ENCODE peak calls at places on chromosomes 5 and 9, in ten cellular contexts. B is tibial artery, R is ovary, X is hepatocyte, A is NB4, F is AG10803, M is GM23248, G is Caco-2, E is cardiac fibroblast, I is adipocyte. O is an unnamed sample.

GRCh38 chr5:139903805-139904565 is 108.4 kb downstream of the PSD2 start:
- DNase-seq in B (no peak), R (peak), X (peak), A (no peak), F (no peak), M (peak), G (no peak), E (no peak), I (peak), O (peak)

GRCh38 chr9:83967083-83967482 is 12.9 kb downstream of the HNRNPK start:
- DNase-seq in B (no peak), R (no peak), X (no peak), A (no peak), F (no peak), M (no peak), G (no peak), E (no peak), I (no peak), O (no peak)

GRCh38 chr9:104895572-104895971 is 32.4 kb downstream of the ABCA1 start:
- DNase-seq in B (no peak), R (no peak), X (no peak), A (no peak), F (peak), M (peak), G (no peak), E (peak), I (peak), O (no peak)

GRCh38 chr5:34484591-34485228 is 171.4 kb upstream of the RAI14 start:
- DNase-seq in B (no peak), R (no peak), X (no peak), A (no peak), F (no peak), M (peak), G (no peak), E (no peak), I (no peak), O (no peak)

GRCh38 chr5:151002250-151002649 is 18.1 kb upstream of the GPX3 start:
- DNase-seq in B (no peak), R (no peak), X (no peak), A (peak), F (peak), M (peak), G (no peak), E (peak), I (peak), O (peak)

GRCh38 chr5:102975457-102976182 is 144.3 kb downstream of the GIN1 start:
- DNase-seq in B (no peak), R (no peak), X (no peak), A (no peak), F (peak), M (peak), G (no peak), E (peak), I (peak), O (peak)

GRCh38 chr5:57862471-57863282 is 380.1 kb upstream of the ACTBL2 start:
- DNase-seq in B (no peak), R (no peak), X (peak), A (no peak), F (peak), M (peak), G (peak), E (peak), I (no peak), O (peak)

GRCh38 chr5:39761199-39761580 is 336.4 kb upstream of the DAB2 start:
- DNase-seq in B (no peak), R (no peak), X (no peak), A (no peak), F (no peak), M (no peak), G (no peak), E (no peak), I (no peak), O (no peak)

GRCh38 chr5:29114331-29114768 is 2076.0 kb upstream of the CDH9 start:
- DNase-seq in B (no peak), R (no peak), X (no peak), A (peak), F (no peak), M (no peak), G (no peak), E (no peak), I (no peak), O (no peak)
- H3K4me3 ChIP-seq in B (no peak), R (no peak), X (no peak), A (no peak), F (no peak), M (no peak), G (no peak), E (no peak), I (no peak), O (no peak)

GRCh38 chr9:71761938-71762353 is 6.4 kb downstream of the CEMIP2 start:
- DNase-seq in B (no peak), R (no peak), X (peak), A (no peak), F (no peak), M (no peak), G (no peak), E (no peak), I (no peak), O (no peak)

GRCh38 chr9:71764438-71764837 is 3.9 kb downstream of the CEMIP2 start:
- DNase-seq in B (no peak), R (no peak), X (no peak), A (no peak), F (no peak), M (no peak), G (no peak), E (no peak), I (no peak), O (no peak)

GRCh38 chr9:71763752-71764332 is 4.5 kb downstream of the CEMIP2 start:
- DNase-seq in B (no peak), R (no peak), X (no peak), A (no peak), F (peak), M (peak), G (no peak), E (peak), I (peak), O (no peak)

GRCh38 chr9:71760901-71761300 is 7.4 kb downstream of the CEMIP2 start:
- DNase-seq in B (no peak), R (no peak), X (no peak), A (no peak), F (no peak), M (no peak), G (no peak), E (no peak), I (no peak), O (peak)

GRCh38 chr9:71762900-71763653 is 5.2 kb downstream of the CEMIP2 start:
- DNase-seq in B (no peak), R (no peak), X (no peak), A (no peak), F (peak), M (peak), G (no peak), E (peak), I (peak), O (peak)
- H3K4me3 ChIP-seq in B (no peak), R (no peak), X (no peak), A (no peak), F (no peak), M (peak), G (no peak), E (no peak), I (peak), O (no peak)

GRCh38 chr5:181173027-181173419 is 25.6 kb downstream of the OR2V2 start:
- DNase-seq in B (peak), R (no peak), X (no peak), A (peak), F (no peak), M (no peak), G (peak), E (no peak), I (no peak), O (no peak)
- H3K4me3 ChIP-seq in B (no peak), R (no peak), X (peak), A (peak), F (no peak), M (no peak), G (peak), E (no peak), I (no peak), O (no peak)

GRCh38 chr5:850511-851006 is at the start of gene ZDHHC11:
- DNase-seq in B (peak), R (no peak), X (peak), A (no peak), F (no peak), M (no peak), G (peak), E (no peak), I (no peak), O (no peak)
- H3K4me3 ChIP-seq in B (peak), R (no peak), X (no peak), A (no peak), F (no peak), M (no peak), G (peak), E (no peak), I (no peak), O (no peak)

GRCh38 chr9:106829666-106830408 is 33.1 kb upstream of the ZNF462 start:
- DNase-seq in B (no peak), R (no peak), X (no peak), A (no peak), F (no peak), M (no peak), G (no peak), E (no peak), I (peak), O (peak)

GRCh38 chr9:106828965-106829364 is 34.0 kb upstream of the ZNF462 start:
- DNase-seq in B (no peak), R (no peak), X (no peak), A (no peak), F (no peak), M (no peak), G (no peak), E (no peak), I (no peak), O (no peak)

GRCh38 chr9:106830527-106831140 is 32.3 kb upstream of the ZNF462 start:
- DNase-seq in B (no peak), R (no peak), X (no peak), A (no peak), F (peak), M (peak), G (no peak), E (no peak), I (peak), O (peak)

GRCh38 chr9:106835840-106836239 is 27.1 kb upstream of the ZNF462 start:
- DNase-seq in B (no peak), R (no peak), X (no peak), A (no peak), F (no peak), M (no peak), G (no peak), E (no peak), I (no peak), O (no peak)

DNA sequence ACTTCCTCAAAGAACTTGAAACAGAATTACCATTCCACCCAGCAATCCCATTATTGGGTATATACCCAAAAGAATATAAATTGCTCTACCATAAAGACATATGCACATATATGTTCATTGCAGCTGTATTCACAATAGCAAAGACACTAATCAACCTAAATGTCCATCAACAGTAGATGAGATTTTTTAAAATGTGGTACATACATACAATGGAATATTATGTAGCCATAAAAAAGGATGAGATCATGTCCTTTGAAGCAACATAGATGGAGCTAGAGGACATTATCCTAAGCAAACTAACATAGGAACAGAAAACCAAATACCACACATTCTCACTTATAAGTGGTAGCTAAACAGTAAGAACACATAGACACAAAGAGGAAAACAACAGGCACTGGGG is 28.1 kb upstream of the ZNF462 start:
- DNase-seq in B (no peak), R (no peak), X (no peak), A (no peak), F (no peak), M (no peak), G (no peak), E (no peak), I (no peak), O (no peak)
- H3K4me3 ChIP-seq in B (no peak), R (no peak), X (no peak), A (no peak), F (no peak), M (no peak), G (no peak), E (no peak), I (no peak), O (no peak)

GRCh38 chr5:10567181-10567591 is 3.3 kb downstream of the ANKRD33B start:
- DNase-seq in B (no peak), R (no peak), X (no peak), A (no peak), F (no peak), M (no peak), G (no peak), E (no peak), I (no peak), O (no peak)
- H3K4me3 ChIP-seq in B (no peak), R (peak), X (no peak), A (no peak), F (peak), M (no peak), G (no peak), E (no peak), I (peak), O (no peak)

GRCh38 chr9:97558701-97559101 is 57.2 kb downstream of the TMOD1 start:
- DNase-seq in B (no peak), R (no peak), X (no peak), A (no peak), F (no peak), M (no peak), G (no peak), E (no peak), I (no peak), O (no peak)
- H3K4me3 ChIP-seq in B (no peak), R (no peak), X (no peak), A (no peak), F (no peak), M (no peak), G (no peak), E (no peak), I (no peak), O (no peak)

DNA sequence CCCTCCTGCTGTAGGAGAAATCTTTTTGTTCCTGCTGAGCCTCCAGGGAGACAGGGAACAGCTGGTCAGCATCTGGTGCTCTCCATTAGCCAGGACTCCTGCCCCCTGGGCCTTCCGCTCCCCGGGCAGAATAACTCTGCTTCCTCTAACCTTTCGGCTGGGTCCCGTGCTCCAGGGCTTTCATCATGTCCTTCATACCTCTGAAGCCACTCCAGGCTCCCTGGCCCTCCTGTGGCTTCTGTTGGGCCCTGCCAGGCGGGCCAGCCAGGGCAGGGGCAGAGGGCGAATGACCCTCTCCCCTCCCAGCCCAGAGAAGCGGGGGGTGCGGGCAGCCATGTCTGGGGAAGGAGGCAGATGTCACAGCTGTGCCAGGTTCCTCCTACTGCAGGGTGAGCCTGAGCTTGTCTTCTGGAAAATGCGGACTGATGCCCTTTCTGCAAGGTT is 81.7 kb upstream of the LMX1B start:
- DNase-seq in B (no peak), R (peak), X (no peak), A (no peak), F (peak), M (no peak), G (peak), E (peak), I (peak), O (peak)
- H3K4me3 ChIP-seq in B (no peak), R (no peak), X (no peak), A (no peak), F (no peak), M (no peak), G (no peak), E (no peak), I (no peak), O (no peak)